ENCODE peak calls at places on chromosomes 2 and 18, in seven cellular contexts. T, A, Z, F, U, X and L are unnamed samples.

GRCh38 chr18:2988041-2988794 is 24.7 kb downstream of the LPIN2 start:
- DNase-seq in Z (no peak), X (no peak), F (no peak), A (no peak), U (no peak), T (no peak), L (no peak)

GRCh38 chr18:13441731-13442130 is 223.2 kb downstream of the LDLRAD4 start:
- DNase-seq in T (no peak), X (no peak), F (no peak), Z (no peak), A (no peak), U (no peak), L (no peak)

GRCh38 chr2:85698880-85699254 is 4.7 kb downstream of the GNLY start:
- DNase-seq in X (no peak), U (no peak), T (no peak), F (no peak), Z (no peak), A (no peak), L (no peak)

GRCh38 chr2:143685439-143686078 is 556.3 kb downstream of the ARHGAP15 start:
- DNase-seq in T (no peak), X (no peak), Z (no peak), F (no peak), U (no peak), A (no peak), L (no peak)

GRCh38 chr18:58417752-58418151 is 211.1 kb downstream of the ALPK2 start:
- DNase-seq in A (no peak), Z (no peak), U (no peak), T (no peak), X (peak), F (no peak), L (no peak)

GRCh38 chr2:1743396-1744150 is 742 bp downstream of the PXDN start:
- DNase-seq in T (no peak), X (no peak), F (peak), Z (no peak), A (peak), U (no peak), L (no peak)

GRCh38 chr2:168456526-168457176 is 579 bp downstream of the CERS6 start:
- DNase-seq in F (peak), Z (peak), T (no peak), X (no peak), U (no peak), A (peak), L (no peak)

GRCh38 chr18:12346240-12346565 is 30.8 kb downstream of the AFG3L2 start:
- DNase-seq in A (no peak), F (no peak), Z (no peak), U (no peak), T (no peak), X (no peak), L (no peak)

GRCh38 chr2:150663143-150663542 is 175.7 kb upstream of the RND3 start:
- DNase-seq in A (no peak), U (no peak), T (no peak), Z (no peak), X (no peak), F (no peak), L (no peak)

GRCh38 chr18:58653814-58654509 is 17.3 kb upstream of the MALT1 start:
- DNase-seq in T (no peak), A (no peak), Z (no peak), X (no peak), F (no peak), U (no peak), L (no peak)

GRCh38 chr18:13635046-13635445 is 91.3 kb downstream of the FAM210A start:
- DNase-seq in Z (no peak), X (no peak), F (no peak), U (peak), T (no peak), A (peak), L (peak)

GRCh38 chr2:233831011-233831721 is 23.2 kb downstream of the HJURP start:
- DNase-seq in F (no peak), U (no peak), Z (no peak), T (no peak), A (no peak), X (no peak), L (no peak)

GRCh38 chr2:156704612-156705011 is 268.4 kb downstream of the GPD2 start:
- DNase-seq in U (no peak), T (no peak), X (no peak), Z (no peak), A (no peak), F (no peak), L (no peak)

GRCh38 chr2:11248-11941 is 34.9 kb downstream of the FAM110C start:
- DNase-seq in X (peak), Z (no peak), A (peak), T (no peak), U (no peak), F (peak), L (no peak)

GRCh38 chr18:31598021-31598805 is 6.5 kb downstream of the TTR start:
- DNase-seq in Z (no peak), F (no peak), T (no peak), A (no peak), U (no peak), X (no peak), L (no peak)

GRCh38 chr2:191688934-191689695 is 11.2 kb downstream of the NABP1 start:
- DNase-seq in X (no peak), F (no peak), T (no peak), Z (no peak), U (no peak), A (no peak), L (no peak)
- H3K27ac ChIP-seq in X (peak), F (no peak), T (no peak), Z (peak), U (no peak), A (no peak), L (no peak)

GRCh38 chr2:120431386-120432292 is 85.7 kb downstream of the INHBB start:
- DNase-seq in U (no peak), F (no peak), A (no peak), T (no peak), X (no peak), Z (no peak), L (no peak)

GRCh38 chr2:120428748-120429147 is 82.8 kb downstream of the INHBB start:
- DNase-seq in Z (no peak), X (peak), U (no peak), T (no peak), F (no peak), A (no peak), L (no peak)

GRCh38 chr2:120429586-120430500 is 83.9 kb downstream of the INHBB start:
- DNase-seq in U (peak), T (no peak), F (no peak), A (no peak), Z (no peak), X (no peak), L (no peak)

GRCh38 chr2:120430957-120431356 is 85.0 kb downstream of the INHBB start:
- DNase-seq in A (no peak), X (no peak), F (no peak), Z (no peak), T (no peak), U (no peak), L (no peak)

GRCh38 chr2:120430501-120430830 is 84.5 kb downstream of the INHBB start:
- DNase-seq in U (peak), F (no peak), A (no peak), Z (no peak), T (no peak), X (peak), L (no peak)
- H3K27ac ChIP-seq in U (no peak), F (no peak), A (no peak), Z (no peak), T (no peak), X (no peak), L (no peak)

GRCh38 chr2:241560181-241560882 is 1.8 kb downstream of the BOK start:
- DNase-seq in T (no peak), U (no peak), F (no peak), X (no peak), A (no peak), Z (no peak), L (no peak)
- H3K27ac ChIP-seq in T (no peak), U (peak), F (peak), X (peak), A (no peak), Z (no peak), L (peak)

GRCh38 chr2:65620524-65620923 is 188.1 kb upstream of the SPRED2 start:
- DNase-seq in F (no peak), U (no peak), X (no peak), T (no peak), A (no peak), Z (no peak), L (no peak)
- H3K27ac ChIP-seq in F (no peak), U (no peak), X (no peak), T (no peak), A (no peak), Z (no peak), L (no peak)